ENCODE peak calls at places on chromosome 12, in nine cellular contexts. One of them, this sample, is unnamed.

GRCh38 chr12:110694330-110694891 is 5.5 kb upstream of the HVCN1 start:
- DNase-seq in stomach: no peak
- DNase-seq in cardiac muscle cell: no peak
- DNase-seq in tibial nerve: no peak
- DNase-seq in heart right ventricle: peak; percentile 38
- DNase-seq in GM12864: no peak
- DNase-seq in A673: no peak
- DNase-seq in right lobe of liver: peak; percentile 53
- DNase-seq in sigmoid colon: peak; percentile 70
- DNase-seq in this sample: peak; percentile 79

GRCh38 chr12:106493531-106493930 is 89.3 kb upstream of the RFX4 start:
- DNase-seq in stomach: no peak
- DNase-seq in cardiac muscle cell: no peak
- DNase-seq in tibial nerve: no peak
- DNase-seq in heart right ventricle: no peak
- DNase-seq in GM12864: no peak
- DNase-seq in A673: peak; percentile 78
- DNase-seq in right lobe of liver: no peak
- DNase-seq in sigmoid colon: no peak
- DNase-seq in this sample: no peak

GRCh38 chr12:31491819-31492598 is 98.9 kb downstream of the DENND5B start:
- DNase-seq in stomach: no peak
- DNase-seq in cardiac muscle cell: no peak
- DNase-seq in tibial nerve: no peak
- DNase-seq in heart right ventricle: no peak
- DNase-seq in GM12864: no peak
- DNase-seq in A673: peak; percentile 92
- DNase-seq in right lobe of liver: no peak
- DNase-seq in sigmoid colon: no peak
- DNase-seq in this sample: peak; percentile 46

GRCh38 chr12:110426300-110426910 is 22.9 kb upstream of the ANAPC7 start:
- DNase-seq in stomach: no peak
- DNase-seq in cardiac muscle cell: no peak
- DNase-seq in tibial nerve: no peak
- DNase-seq in heart right ventricle: no peak
- DNase-seq in GM12864: no peak
- DNase-seq in A673: no peak
- DNase-seq in right lobe of liver: no peak
- DNase-seq in sigmoid colon: no peak
- DNase-seq in this sample: no peak

GRCh38 chr12:31118831-31119530 is 45.3 kb downstream of the DDX11 start:
- DNase-seq in stomach: peak; percentile 45
- DNase-seq in cardiac muscle cell: peak; percentile 69
- DNase-seq in tibial nerve: no peak
- DNase-seq in heart right ventricle: no peak
- DNase-seq in GM12864: no peak
- DNase-seq in A673: peak; percentile 79
- DNase-seq in right lobe of liver: no peak
- DNase-seq in sigmoid colon: no peak
- DNase-seq in this sample: no peak

GRCh38 chr12:6608592-6609311 is 1.6 kb upstream of the CHD4 start:
- DNase-seq in stomach: no peak
- DNase-seq in cardiac muscle cell: no peak
- DNase-seq in tibial nerve: no peak
- DNase-seq in heart right ventricle: no peak
- DNase-seq in GM12864: no peak
- DNase-seq in A673: peak; percentile 51
- DNase-seq in right lobe of liver: peak; percentile 31
- DNase-seq in sigmoid colon: peak; percentile 81
- DNase-seq in this sample: peak; percentile 27

GRCh38 chr12:43015090-43015737 is 425.7 kb upstream of the PRICKLE1 start:
- DNase-seq in stomach: no peak
- DNase-seq in cardiac muscle cell: no peak
- DNase-seq in tibial nerve: no peak
- DNase-seq in heart right ventricle: no peak
- DNase-seq in GM12864: no peak
- DNase-seq in A673: no peak
- DNase-seq in right lobe of liver: no peak
- DNase-seq in sigmoid colon: no peak
- DNase-seq in this sample: no peak

GRCh38 chr12:106311139-106311538 is 8.6 kb downstream of the TCP11L2 start:
- DNase-seq in stomach: no peak
- DNase-seq in cardiac muscle cell: no peak
- DNase-seq in tibial nerve: no peak
- DNase-seq in heart right ventricle: no peak
- DNase-seq in GM12864: no peak
- DNase-seq in A673: no peak
- DNase-seq in right lobe of liver: no peak
- DNase-seq in sigmoid colon: no peak
- DNase-seq in this sample: no peak

GRCh38 chr12:94748726-94749421 is 98.5 kb upstream of the TMCC3 start:
- DNase-seq in stomach: no peak
- DNase-seq in cardiac muscle cell: no peak
- DNase-seq in tibial nerve: no peak
- DNase-seq in heart right ventricle: no peak
- DNase-seq in GM12864: no peak
- DNase-seq in A673: no peak
- DNase-seq in right lobe of liver: no peak
- DNase-seq in sigmoid colon: no peak
- DNase-seq in this sample: no peak

GRCh38 chr12:46480724-46481123 is 108.2 kb upstream of the SLC38A2 start:
- DNase-seq in stomach: no peak
- DNase-seq in cardiac muscle cell: no peak
- DNase-seq in tibial nerve: no peak
- DNase-seq in heart right ventricle: no peak
- DNase-seq in GM12864: no peak
- DNase-seq in A673: no peak
- DNase-seq in right lobe of liver: no peak
- DNase-seq in sigmoid colon: no peak
- DNase-seq in this sample: no peak

GRCh38 chr12:5708371-5708770 is 236.7 kb downstream of the ANO2 start:
- DNase-seq in stomach: peak; percentile 80
- DNase-seq in cardiac muscle cell: no peak
- DNase-seq in tibial nerve: no peak
- DNase-seq in heart right ventricle: no peak
- DNase-seq in GM12864: no peak
- DNase-seq in A673: no peak
- DNase-seq in right lobe of liver: no peak
- DNase-seq in sigmoid colon: no peak
- DNase-seq in this sample: no peak

GRCh38 chr12:113260636-113261300 is 39.5 kb downstream of the TPCN1 start:
- DNase-seq in stomach: no peak
- DNase-seq in cardiac muscle cell: no peak
- DNase-seq in tibial nerve: no peak
- DNase-seq in heart right ventricle: no peak
- DNase-seq in GM12864: no peak
- DNase-seq in A673: no peak
- DNase-seq in right lobe of liver: no peak
- DNase-seq in sigmoid colon: no peak
- DNase-seq in this sample: no peak

GRCh38 chr12:51911307-51911706 is 4.0 kb downstream of the ACVRL1 start:
- DNase-seq in stomach: no peak
- DNase-seq in cardiac muscle cell: no peak
- DNase-seq in tibial nerve: no peak
- DNase-seq in heart right ventricle: no peak
- DNase-seq in GM12864: no peak
- DNase-seq in A673: no peak
- DNase-seq in right lobe of liver: no peak
- DNase-seq in sigmoid colon: peak; percentile 57
- DNase-seq in this sample: no peak

GRCh38 chr12:103600967-103601728 is 14.1 kb downstream of the STAB2 start:
- DNase-seq in stomach: peak; percentile 27
- DNase-seq in cardiac muscle cell: no peak
- DNase-seq in tibial nerve: no peak
- DNase-seq in heart right ventricle: no peak
- DNase-seq in GM12864: no peak
- DNase-seq in A673: no peak
- DNase-seq in right lobe of liver: peak; percentile 21
- DNase-seq in sigmoid colon: no peak
- DNase-seq in this sample: peak; percentile 51

GRCh38 chr12:80261403-80261802 is 162.1 kb downstream of the OTOGL start:
- DNase-seq in stomach: no peak
- DNase-seq in cardiac muscle cell: no peak
- DNase-seq in tibial nerve: no peak
- DNase-seq in heart right ventricle: no peak
- DNase-seq in GM12864: no peak
- DNase-seq in A673: no peak
- DNase-seq in right lobe of liver: no peak
- DNase-seq in sigmoid colon: no peak
- DNase-seq in this sample: no peak

GRCh38 chr12:98736352-98737326 is 91.5 kb downstream of the APAF1 start:
- DNase-seq in stomach: no peak
- DNase-seq in cardiac muscle cell: no peak
- DNase-seq in tibial nerve: no peak
- DNase-seq in heart right ventricle: no peak
- DNase-seq in GM12864: no peak
- DNase-seq in A673: no peak
- DNase-seq in right lobe of liver: peak; percentile 51
- DNase-seq in sigmoid colon: no peak
- DNase-seq in this sample: peak; percentile 59

DNA sequence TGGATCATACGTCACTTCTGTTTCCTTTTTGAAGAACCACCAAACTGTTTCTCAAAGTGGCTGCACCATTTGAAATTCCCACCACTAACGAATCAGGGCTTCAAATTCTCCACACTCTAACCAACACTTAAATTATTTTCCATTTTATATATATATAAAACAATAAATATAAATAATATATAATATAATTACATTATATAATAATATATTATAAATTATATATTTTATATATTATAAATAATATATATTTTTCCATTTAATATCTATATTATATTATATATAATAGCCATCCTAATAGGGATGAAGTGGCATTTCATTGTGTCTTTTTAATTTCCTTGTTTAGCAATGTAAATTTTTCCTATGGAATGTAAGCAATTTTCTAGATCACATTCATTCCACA is 24.6 kb upstream of the CIT start:
- DNase-seq in stomach: no peak
- DNase-seq in cardiac muscle cell: no peak
- DNase-seq in tibial nerve: no peak
- DNase-seq in heart right ventricle: no peak
- DNase-seq in GM12864: no peak
- DNase-seq in A673: no peak
- DNase-seq in right lobe of liver: no peak
- DNase-seq in sigmoid colon: no peak
- DNase-seq in this sample: no peak
- H3K4me3 ChIP-seq in stomach: no peak overlapping the region
- H3K4me3 ChIP-seq in cardiac muscle cell: no peak overlapping the region
- H3K4me3 ChIP-seq in tibial nerve: no peak overlapping the region
- H3K4me3 ChIP-seq in heart right ventricle: no peak overlapping the region
- H3K4me3 ChIP-seq in GM12864: no peak overlapping the region
- H3K4me3 ChIP-seq in A673: no peak overlapping the region
- H3K4me3 ChIP-seq in right lobe of liver: no peak overlapping the region
- H3K4me3 ChIP-seq in sigmoid colon: no peak overlapping the region
- H3K4me3 ChIP-seq in this sample: no peak overlapping the region

GRCh38 chr12:122887817-122888212 is 8.1 kb downstream of the VPS37B start:
- DNase-seq in stomach: no peak
- DNase-seq in cardiac muscle cell: no peak
- DNase-seq in tibial nerve: no peak
- DNase-seq in heart right ventricle: no peak
- DNase-seq in GM12864: no peak
- DNase-seq in A673: no peak
- DNase-seq in right lobe of liver: no peak
- DNase-seq in sigmoid colon: no peak
- DNase-seq in this sample: no peak
- H3K4me3 ChIP-seq in stomach: no peak overlapping the region
- H3K4me3 ChIP-seq in cardiac muscle cell: no peak overlapping the region
- H3K4me3 ChIP-seq in tibial nerve: no peak overlapping the region
- H3K4me3 ChIP-seq in heart right ventricle: no peak overlapping the region
- H3K4me3 ChIP-seq in GM12864: no peak overlapping the region
- H3K4me3 ChIP-seq in A673: no peak overlapping the region
- H3K4me3 ChIP-seq in right lobe of liver: no peak overlapping the region
- H3K4me3 ChIP-seq in sigmoid colon: no peak overlapping the region
- H3K4me3 ChIP-seq in this sample: no peak overlapping the region

DNA sequence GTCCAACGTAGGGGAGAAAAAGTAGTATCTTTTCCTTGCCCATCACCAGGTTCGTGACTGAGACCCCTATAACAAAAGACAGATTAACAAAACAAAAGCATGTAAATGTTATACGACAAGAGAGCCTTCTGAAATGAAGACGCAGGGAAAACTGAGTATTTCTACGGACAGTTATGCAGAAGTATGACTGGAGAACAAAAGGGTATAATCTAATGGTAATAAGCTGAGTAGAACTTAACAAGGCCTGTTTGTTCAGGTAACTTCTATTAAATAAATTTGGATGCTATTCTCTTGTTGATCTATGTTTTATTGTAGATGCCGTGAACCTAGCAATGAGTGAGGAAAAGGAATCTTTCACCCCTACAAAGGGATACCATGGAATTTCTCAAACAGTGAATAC is 3.0 kb upstream of the CLEC7A start:
- DNase-seq in stomach: no peak
- DNase-seq in cardiac muscle cell: no peak
- DNase-seq in tibial nerve: no peak
- DNase-seq in heart right ventricle: no peak
- DNase-seq in GM12864: no peak
- DNase-seq in A673: no peak
- DNase-seq in right lobe of liver: no peak
- DNase-seq in sigmoid colon: no peak
- DNase-seq in this sample: no peak
- H3K4me3 ChIP-seq in stomach: no peak overlapping the region
- H3K4me3 ChIP-seq in cardiac muscle cell: no peak overlapping the region
- H3K4me3 ChIP-seq in tibial nerve: no peak overlapping the region
- H3K4me3 ChIP-seq in heart right ventricle: no peak overlapping the region
- H3K4me3 ChIP-seq in GM12864: no peak overlapping the region
- H3K4me3 ChIP-seq in A673: no peak overlapping the region
- H3K4me3 ChIP-seq in right lobe of liver: no peak overlapping the region
- H3K4me3 ChIP-seq in sigmoid colon: no peak overlapping the region
- H3K4me3 ChIP-seq in this sample: no peak overlapping the region

GRCh38 chr12:120882055-120882555 is 22.1 kb downstream of the SPPL3 start:
- DNase-seq in stomach: no peak
- DNase-seq in cardiac muscle cell: no peak
- DNase-seq in tibial nerve: no peak
- DNase-seq in heart right ventricle: no peak
- DNase-seq in GM12864: no peak
- DNase-seq in A673: no peak
- DNase-seq in right lobe of liver: no peak
- DNase-seq in sigmoid colon: no peak
- DNase-seq in this sample: no peak

GRCh38 chr12:120887253-120888043 is 16.7 kb downstream of the SPPL3 start:
- DNase-seq in stomach: no peak
- DNase-seq in cardiac muscle cell: no peak
- DNase-seq in tibial nerve: no peak
- DNase-seq in heart right ventricle: no peak
- DNase-seq in GM12864: no peak
- DNase-seq in A673: no peak
- DNase-seq in right lobe of liver: no peak
- DNase-seq in sigmoid colon: no peak
- DNase-seq in this sample: no peak

GRCh38 chr12:120885521-120885920 is 18.6 kb downstream of the SPPL3 start:
- DNase-seq in stomach: no peak
- DNase-seq in cardiac muscle cell: no peak
- DNase-seq in tibial nerve: no peak
- DNase-seq in heart right ventricle: no peak
- DNase-seq in GM12864: no peak
- DNase-seq in A673: no peak
- DNase-seq in right lobe of liver: no peak
- DNase-seq in sigmoid colon: no peak
- DNase-seq in this sample: no peak

GRCh38 chr12:120884644-120885043 is 19.5 kb downstream of the SPPL3 start:
- DNase-seq in stomach: no peak
- DNase-seq in cardiac muscle cell: no peak
- DNase-seq in tibial nerve: no peak
- DNase-seq in heart right ventricle: no peak
- DNase-seq in GM12864: no peak
- DNase-seq in A673: no peak
- DNase-seq in right lobe of liver: no peak
- DNase-seq in sigmoid colon: no peak
- DNase-seq in this sample: no peak

GRCh38 chr12:120886194-120887018 is 17.8 kb downstream of the SPPL3 start:
- DNase-seq in stomach: no peak
- DNase-seq in cardiac muscle cell: no peak
- DNase-seq in tibial nerve: no peak
- DNase-seq in heart right ventricle: no peak
- DNase-seq in GM12864: no peak
- DNase-seq in A673: no peak
- DNase-seq in right lobe of liver: no peak
- DNase-seq in sigmoid colon: no peak
- DNase-seq in this sample: no peak
- H3K4me3 ChIP-seq in stomach: no peak overlapping the region
- H3K4me3 ChIP-seq in cardiac muscle cell: no peak overlapping the region
- H3K4me3 ChIP-seq in tibial nerve: no peak overlapping the region
- H3K4me3 ChIP-seq in heart right ventricle: no peak overlapping the region
- H3K4me3 ChIP-seq in GM12864: no peak overlapping the region
- H3K4me3 ChIP-seq in A673: no peak overlapping the region
- H3K4me3 ChIP-seq in right lobe of liver: no peak overlapping the region
- H3K4me3 ChIP-seq in sigmoid colon: no peak overlapping the region
- H3K4me3 ChIP-seq in this sample: no peak overlapping the region